ENCODE peak calls at places on chromosomes 7 and 10, in seven cellular contexts. One of them, this sample, is unnamed.

GRCh38 chr10:21953585-21954057 is 49.9 kb downstream of the DNAJC1 start:
- DNase-seq in fibroblast of lung: peak; percentile 72
- DNase-seq in A549: peak; percentile 69
- DNase-seq in HL-60: no peak
- DNase-seq in HFF-Myc: no peak
- DNase-seq in body of pancreas: no peak
- DNase-seq in left ventricle myocardium inferior: no peak
- DNase-seq in this sample: no peak

GRCh38 chr7:123935436-123936381 is 10.7 kb downstream of the SPAM1 start:
- DNase-seq in HL-60: no peak
- DNase-seq in HFF-Myc: no peak
- DNase-seq in fibroblast of lung: no peak
- DNase-seq in left ventricle myocardium inferior: no peak
- DNase-seq in body of pancreas: no peak
- DNase-seq in A549: no peak
- DNase-seq in this sample: no peak

GRCh38 chr7:141071855-141072547 is 1.9 kb upstream of the TMEM178B start:
- DNase-seq in HFF-Myc: peak; percentile 10
- DNase-seq in left ventricle myocardium inferior: no peak
- DNase-seq in fibroblast of lung: no peak
- DNase-seq in body of pancreas: no peak
- DNase-seq in A549: no peak
- DNase-seq in HL-60: no peak
- DNase-seq in this sample: no peak

GRCh38 chr10:71225291-71226058 is 13.1 kb downstream of the UNC5B start:
- DNase-seq in A549: no peak
- DNase-seq in HFF-Myc: no peak
- DNase-seq in fibroblast of lung: no peak
- DNase-seq in body of pancreas: no peak
- DNase-seq in left ventricle myocardium inferior: no peak
- DNase-seq in HL-60: no peak
- DNase-seq in this sample: no peak

GRCh38 chr10:75180592-75180991 is 30.0 kb upstream of the VDAC2 start:
- DNase-seq in HL-60: no peak
- DNase-seq in fibroblast of lung: no peak
- DNase-seq in HFF-Myc: no peak
- DNase-seq in body of pancreas: no peak
- DNase-seq in left ventricle myocardium inferior: no peak
- DNase-seq in A549: no peak
- DNase-seq in this sample: no peak

GRCh38 chr10:121553455-121553854 is 44.8 kb downstream of the FGFR2 start:
- DNase-seq in body of pancreas: no peak
- DNase-seq in HL-60: no peak
- DNase-seq in HFF-Myc: no peak
- DNase-seq in left ventricle myocardium inferior: no peak
- DNase-seq in A549: no peak
- DNase-seq in fibroblast of lung: no peak
- DNase-seq in this sample: no peak

GRCh38 chr7:22109761-22110160 is 164.1 kb upstream of the CDCA7L start:
- DNase-seq in body of pancreas: peak; percentile 32
- DNase-seq in HFF-Myc: peak; percentile 10
- DNase-seq in HL-60: peak; percentile 11
- DNase-seq in left ventricle myocardium inferior: no peak
- DNase-seq in fibroblast of lung: peak; percentile 44
- DNase-seq in A549: peak; percentile 48
- DNase-seq in this sample: peak; percentile 22

GRCh38 chr10:94461503-94461902 is 59.2 kb downstream of the TBC1D12 start:
- DNase-seq in fibroblast of lung: no peak
- DNase-seq in left ventricle myocardium inferior: no peak
- DNase-seq in A549: no peak
- DNase-seq in body of pancreas: no peak
- DNase-seq in HFF-Myc: no peak
- DNase-seq in HL-60: no peak
- DNase-seq in this sample: no peak

GRCh38 chr7:137950263-137950621 is 51.6 kb downstream of the CREB3L2 start:
- DNase-seq in HFF-Myc: no peak
- DNase-seq in A549: no peak
- DNase-seq in HL-60: no peak
- DNase-seq in body of pancreas: no peak
- DNase-seq in fibroblast of lung: no peak
- DNase-seq in left ventricle myocardium inferior: no peak
- DNase-seq in this sample: no peak

GRCh38 chr7:36131499-36131898 is 21.6 kb upstream of the EEPD1 start:
- DNase-seq in body of pancreas: no peak
- DNase-seq in fibroblast of lung: no peak
- DNase-seq in HL-60: no peak
- DNase-seq in HFF-Myc: no peak
- DNase-seq in A549: no peak
- DNase-seq in left ventricle myocardium inferior: no peak
- DNase-seq in this sample: no peak

GRCh38 chr7:2974093-2974819 is 69.4 kb downstream of the CARD11 start:
- DNase-seq in left ventricle myocardium inferior: no peak
- DNase-seq in HL-60: no peak
- DNase-seq in A549: no peak
- DNase-seq in body of pancreas: no peak
- DNase-seq in fibroblast of lung: no peak
- DNase-seq in HFF-Myc: no peak
- DNase-seq in this sample: no peak

GRCh38 chr10:95759233-95759826 is 3.4 kb downstream of the ENTPD1 start:
- DNase-seq in body of pancreas: no peak
- DNase-seq in A549: no peak
- DNase-seq in left ventricle myocardium inferior: no peak
- DNase-seq in HL-60: no peak
- DNase-seq in fibroblast of lung: peak; percentile 44
- DNase-seq in HFF-Myc: no peak
- DNase-seq in this sample: no peak

GRCh38 chr10:132572545-132572937 is 35.0 kb downstream of the INPP5A start:
- DNase-seq in fibroblast of lung: peak; percentile 31
- DNase-seq in left ventricle myocardium inferior: no peak
- DNase-seq in HL-60: peak; percentile 45
- DNase-seq in HFF-Myc: no peak
- DNase-seq in A549: peak; percentile 44
- DNase-seq in body of pancreas: no peak
- DNase-seq in this sample: no peak

GRCh38 chr7:20270867-20271266 is 53.7 kb upstream of the MACC1 start:
- DNase-seq in HL-60: no peak
- DNase-seq in body of pancreas: no peak
- DNase-seq in fibroblast of lung: no peak
- DNase-seq in HFF-Myc: no peak
- DNase-seq in A549: no peak
- DNase-seq in left ventricle myocardium inferior: no peak
- DNase-seq in this sample: no peak

GRCh38 chr7:43480581-43480980 is 102.3 kb upstream of the STK17A start:
- DNase-seq in HFF-Myc: no peak
- DNase-seq in HL-60: no peak
- DNase-seq in fibroblast of lung: no peak
- DNase-seq in A549: no peak
- DNase-seq in body of pancreas: no peak
- DNase-seq in left ventricle myocardium inferior: no peak
- DNase-seq in this sample: no peak

GRCh38 chr10:89306019-89306418 is 4.2 kb downstream of the IFIT2 start:
- DNase-seq in body of pancreas: no peak
- DNase-seq in fibroblast of lung: no peak
- DNase-seq in HL-60: no peak
- DNase-seq in left ventricle myocardium inferior: no peak
- DNase-seq in A549: no peak
- DNase-seq in HFF-Myc: no peak
- DNase-seq in this sample: no peak

GRCh38 chr10:89301231-89301630 is 615 bp upstream of the IFIT2 start:
- DNase-seq in fibroblast of lung: peak; percentile 61
- DNase-seq in HFF-Myc: no peak
- DNase-seq in body of pancreas: peak; percentile 52
- DNase-seq in A549: peak; percentile 13
- DNase-seq in HL-60: peak; percentile 81
- DNase-seq in left ventricle myocardium inferior: no peak
- DNase-seq in this sample: no peak

GRCh38 chr10:89301721-89302445 is at the start of gene IFIT2:
- DNase-seq in HFF-Myc: no peak
- DNase-seq in fibroblast of lung: peak; percentile 82
- DNase-seq in left ventricle myocardium inferior: peak; percentile 29
- DNase-seq in HL-60: peak; percentile 56
- DNase-seq in body of pancreas: peak; percentile 55
- DNase-seq in A549: peak; percentile 37
- DNase-seq in this sample: peak; percentile 59

GRCh38 chr10:89302628-89303027 is 782 bp downstream of the IFIT2 start:
- DNase-seq in A549: no peak
- DNase-seq in HL-60: no peak
- DNase-seq in fibroblast of lung: no peak
- DNase-seq in body of pancreas: no peak
- DNase-seq in HFF-Myc: no peak
- DNase-seq in left ventricle myocardium inferior: no peak
- DNase-seq in this sample: no peak

DNA sequence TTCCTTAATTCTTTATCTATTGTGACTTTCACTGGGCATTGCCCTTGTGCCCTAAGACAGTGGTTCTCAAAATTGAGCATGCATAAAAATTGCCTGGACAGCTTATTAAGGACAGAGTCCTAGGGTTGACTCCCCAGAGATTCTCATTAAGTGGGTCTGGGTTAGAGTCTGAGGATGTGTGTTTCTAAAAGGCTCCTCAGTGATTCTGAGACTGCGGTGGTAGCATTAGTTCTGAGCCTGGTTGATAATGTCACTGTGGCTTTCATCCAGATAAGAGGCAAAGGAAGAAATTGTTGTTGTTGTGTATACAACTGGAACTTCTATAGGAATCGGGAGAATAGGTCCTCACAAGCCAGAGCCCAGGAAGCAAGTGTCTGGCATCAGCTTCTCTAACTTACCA is 1.3 kb downstream of the IFIT2 start:
- DNase-seq in left ventricle myocardium inferior: no peak
- DNase-seq in HFF-Myc: no peak
- DNase-seq in A549: no peak
- DNase-seq in HL-60: no peak
- DNase-seq in body of pancreas: no peak
- DNase-seq in fibroblast of lung: no peak
- DNase-seq in this sample: no peak
- H3K4me3 ChIP-seq in left ventricle myocardium inferior: peak overlapping the region; percentile 68
- H3K4me3 ChIP-seq in HFF-Myc: no peak overlapping the region
- H3K4me3 ChIP-seq in A549: no peak overlapping the region
- H3K4me3 ChIP-seq in HL-60: no peak overlapping the region
- H3K4me3 ChIP-seq in body of pancreas: no peak overlapping the region
- H3K4me3 ChIP-seq in fibroblast of lung: no peak overlapping the region
- H3K4me3 ChIP-seq in this sample: no peak overlapping the region

GRCh38 chr7:155916926-155917655 is 104.8 kb upstream of the SHH start:
- DNase-seq in HL-60: no peak
- DNase-seq in A549: peak; percentile 23
- DNase-seq in fibroblast of lung: peak; percentile 69
- DNase-seq in HFF-Myc: no peak
- DNase-seq in left ventricle myocardium inferior: no peak
- DNase-seq in body of pancreas: no peak
- DNase-seq in this sample: peak; percentile 81

GRCh38 chr7:155913311-155913710 is 101.0 kb upstream of the SHH start:
- DNase-seq in fibroblast of lung: peak; percentile 70
- DNase-seq in HL-60: no peak
- DNase-seq in A549: no peak
- DNase-seq in left ventricle myocardium inferior: no peak
- DNase-seq in body of pancreas: no peak
- DNase-seq in HFF-Myc: no peak
- DNase-seq in this sample: no peak

GRCh38 chr7:155911471-155912105 is 99.3 kb upstream of the SHH start:
- DNase-seq in fibroblast of lung: no peak
- DNase-seq in A549: no peak
- DNase-seq in left ventricle myocardium inferior: no peak
- DNase-seq in HFF-Myc: no peak
- DNase-seq in HL-60: no peak
- DNase-seq in body of pancreas: no peak
- DNase-seq in this sample: no peak

GRCh38 chr7:155914341-155914740 is 102.1 kb upstream of the SHH start:
- DNase-seq in fibroblast of lung: no peak
- DNase-seq in HL-60: no peak
- DNase-seq in A549: no peak
- DNase-seq in HFF-Myc: no peak
- DNase-seq in left ventricle myocardium inferior: no peak
- DNase-seq in body of pancreas: no peak
- DNase-seq in this sample: no peak

DNA sequence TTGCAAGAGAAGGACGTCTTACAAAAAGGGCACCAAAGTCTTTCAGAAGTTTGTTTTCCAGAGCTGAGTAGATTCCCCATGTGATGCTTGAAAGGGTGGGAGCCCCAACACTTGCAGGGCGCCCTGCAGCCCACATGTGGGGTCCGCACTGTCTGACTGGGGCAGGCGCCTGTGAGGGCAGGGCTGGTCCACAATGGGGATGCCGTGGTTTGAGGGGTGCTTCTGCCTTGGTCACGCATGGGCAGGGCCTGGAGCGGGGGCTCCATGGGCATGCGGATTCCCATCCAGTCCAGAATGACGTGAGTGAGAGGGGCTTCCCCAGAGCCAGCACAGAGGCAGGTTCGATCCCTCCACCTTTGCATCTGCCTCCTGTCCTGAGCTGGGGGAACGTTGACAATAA is 101.5 kb upstream of the SHH start:
- DNase-seq in HFF-Myc: no peak
- DNase-seq in body of pancreas: no peak
- DNase-seq in A549: no peak
- DNase-seq in fibroblast of lung: no peak
- DNase-seq in HL-60: no peak
- DNase-seq in left ventricle myocardium inferior: no peak
- DNase-seq in this sample: no peak
- TF ChIP-seq CTCF in HFF-Myc: no peak
- TF ChIP-seq CTCF in body of pancreas: no peak
- TF ChIP-seq CTCF in A549: no peak
- TF ChIP-seq CTCF in fibroblast of lung: no peak
- TF ChIP-seq CTCF in HL-60: no peak
- TF ChIP-seq CTCF in left ventricle myocardium inferior: no peak
- TF ChIP-seq CTCF in this sample: no peak

GRCh38 chr10:23818484-23818883 is 379.6 kb downstream of the OTUD1 start:
- DNase-seq in fibroblast of lung: no peak
- DNase-seq in HFF-Myc: no peak
- DNase-seq in HL-60: no peak
- DNase-seq in body of pancreas: no peak
- DNase-seq in A549: no peak
- DNase-seq in left ventricle myocardium inferior: no peak
- DNase-seq in this sample: no peak
- H3K4me3 ChIP-seq in fibroblast of lung: no peak overlapping the region
- H3K4me3 ChIP-seq in HFF-Myc: no peak overlapping the region
- H3K4me3 ChIP-seq in HL-60: no peak overlapping the region
- H3K4me3 ChIP-seq in body of pancreas: no peak overlapping the region
- H3K4me3 ChIP-seq in A549: no peak overlapping the region
- H3K4me3 ChIP-seq in left ventricle myocardium inferior: no peak overlapping the region
- H3K4me3 ChIP-seq in this sample: no peak overlapping the region

GRCh38 chr10:119306964-119307363 is 99.6 kb downstream of the GRK5 start:
- DNase-seq in body of pancreas: no peak
- DNase-seq in fibroblast of lung: no peak
- DNase-seq in HFF-Myc: no peak
- DNase-seq in HL-60: no peak
- DNase-seq in A549: peak; percentile 22
- DNase-seq in left ventricle myocardium inferior: no peak
- DNase-seq in this sample: no peak
- TF ChIP-seq CTCF in body of pancreas: no peak
- TF ChIP-seq CTCF in fibroblast of lung: no peak
- TF ChIP-seq CTCF in HFF-Myc: no peak
- TF ChIP-seq CTCF in HL-60: no peak
- TF ChIP-seq CTCF in A549: no peak
- TF ChIP-seq CTCF in left ventricle myocardium inferior: no peak
- TF ChIP-seq CTCF in this sample: no peak

GRCh38 chr10:43398939-43399871 is 9.8 kb downstream of the HNRNPF start:
- DNase-seq in left ventricle myocardium inferior: no peak
- DNase-seq in fibroblast of lung: no peak
- DNase-seq in A549: no peak
- DNase-seq in HFF-Myc: no peak
- DNase-seq in body of pancreas: peak; percentile 38
- DNase-seq in HL-60: peak; percentile 40
- DNase-seq in this sample: no peak
- H3K4me3 ChIP-seq in left ventricle myocardium inferior: no peak overlapping the region
- H3K4me3 ChIP-seq in fibroblast of lung: no peak overlapping the region
- H3K4me3 ChIP-seq in A549: no peak overlapping the region
- H3K4me3 ChIP-seq in HFF-Myc: peak overlapping the region; percentile 72
- H3K4me3 ChIP-seq in body of pancreas: no peak overlapping the region
- H3K4me3 ChIP-seq in HL-60: peak overlapping the region; percentile 66
- H3K4me3 ChIP-seq in this sample: no peak overlapping the region